ENCODE peak calls at places on chromosomes 16 and 17, in nine cellular contexts. A is A549, M is fibroblast of the aortic adventitia, X is DND-41, D is RWPE1, N is GM06990, Y is H1, B is WTC11, Q is AG09309. U is an unnamed sample.

GRCh38 chr17:78839762-78840529 is 668 bp downstream of the USP36 start:
- DNase-seq in Q (no peak), Y (no peak), B (no peak), N (peak; percentile 70), X (peak; percentile 37), M (peak; percentile 78), D (peak; percentile 53), A (peak; percentile 51), U (no peak)

GRCh38 chr16:27791404-27791719 is 241.4 kb downstream of the KATNIP start:
- DNase-seq in N (no peak), Y (no peak), D (no peak), M (no peak), B (no peak), Q (no peak), A (no peak), X (no peak), U (no peak)

GRCh38 chr17:72826602-72827001 is 265.9 kb downstream of the SLC39A11 start:
- DNase-seq in X (no peak), N (no peak), Q (no peak), D (peak; percentile 50), B (no peak), M (no peak), Y (no peak), A (peak; percentile 35), U (no peak)

GRCh38 chr16:24909856-24910255 is 64.1 kb downstream of the SLC5A11 start:
- DNase-seq in N (no peak), B (no peak), Q (no peak), X (no peak), Y (no peak), M (no peak), A (no peak), D (no peak), U (no peak)

GRCh38 chr17:8121531-8122390 is 2.1 kb downstream of the HES7 start:
- DNase-seq in X (peak; percentile 29), Q (no peak), Y (peak; percentile 90), B (peak; percentile 90), M (peak; percentile 45), D (peak; percentile 56), N (peak; percentile 84), A (peak; percentile 78), U (peak; percentile 60)

GRCh38 chr16:83206426-83206825 is 579.7 kb downstream of the CDH13 start:
- DNase-seq in M (no peak), D (no peak), A (no peak), N (no peak), Q (no peak), Y (no peak), B (no peak), X (no peak), U (no peak)

GRCh38 chr17:76789235-76789788 is 51.4 kb downstream of the MFSD11 start:
- DNase-seq in Y (no peak), Q (no peak), B (no peak), D (no peak), N (no peak), A (no peak), X (no peak), M (no peak), U (no peak)

GRCh38 chr16:56667581-56668571 is at the start of gene MT1G:
- DNase-seq in Y (peak; percentile 70), D (no peak), Q (no peak), A (no peak), M (peak; percentile 14), X (peak; percentile 38), B (peak; percentile 65), N (no peak), U (no peak)

GRCh38 chr17:37483311-37484039 is 6.2 kb upstream of the DUSP14 start:
- DNase-seq in A (no peak), B (no peak), X (no peak), D (no peak), Y (no peak), Q (peak; percentile 76), N (no peak), M (peak; percentile 86), U (no peak)

GRCh38 chr16:12054396-12054795 is 77.9 kb downstream of the SNX29 start:
- DNase-seq in D (no peak), Q (no peak), A (no peak), X (no peak), M (no peak), N (no peak), Y (no peak), B (no peak), U (no peak)

GRCh38 chr16:71440669-71441347 is 1.0 kb downstream of the TLE7 start:
- DNase-seq in X (no peak), B (peak; percentile 77), D (peak; percentile 38), N (no peak), A (no peak), Y (peak; percentile 82), Q (no peak), M (no peak), U (no peak)

DNA sequence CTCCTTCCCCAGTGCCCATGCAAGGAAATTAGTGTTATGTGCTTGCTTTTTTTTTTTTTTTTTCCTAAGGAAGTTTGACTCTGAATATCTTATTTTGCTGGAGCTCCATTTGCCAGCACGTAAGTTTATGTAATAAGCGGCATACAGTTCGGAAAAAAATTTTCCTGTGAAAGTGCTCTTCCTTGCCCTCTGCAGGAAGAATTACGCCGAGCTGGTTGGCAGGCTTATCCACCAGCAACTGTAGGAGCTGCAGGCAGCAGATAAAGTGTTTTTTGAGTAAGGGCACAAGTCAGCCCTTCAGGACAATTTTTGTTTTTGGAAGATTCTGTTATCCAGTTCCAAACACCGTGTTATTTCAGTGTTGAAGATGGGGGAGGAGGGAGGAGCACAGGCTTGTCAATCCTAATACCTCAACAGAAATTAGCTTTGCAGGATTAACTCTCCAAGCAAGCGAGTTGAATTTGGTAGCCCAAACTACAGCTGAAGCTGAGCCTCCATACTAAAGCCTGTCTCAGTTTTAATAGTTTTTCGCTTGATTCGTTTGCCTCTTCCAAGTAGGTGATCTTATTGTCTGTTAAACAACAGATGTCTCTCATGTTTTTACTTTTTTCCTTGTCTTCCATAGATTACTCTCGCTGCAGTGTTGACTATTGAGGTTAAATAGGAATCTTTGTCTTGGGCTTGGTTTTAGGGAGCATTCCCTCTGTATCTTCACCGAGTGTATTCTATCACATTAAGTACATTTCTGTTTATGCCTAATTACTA is 1.1 kb downstream of the SPECC1 start:
- DNase-seq in N (no peak), A (peak; percentile 65), Y (no peak), D (peak; percentile 32), X (no peak), B (peak; percentile 28), Q (peak; percentile 43), M (peak; percentile 70), U (no peak)
- TF ChIP-seq CTCF in N (no peak), A (peak; percentile 63), Y (peak; percentile 45), D (peak; percentile 71), X (no peak), B (no peak), Q (peak; percentile 63), M (peak; percentile 69), U (no peak)

GRCh38 chr17:39939588-39940419 is 12.3 kb downstream of the LRRC3C start:
- DNase-seq in M (peak; percentile 92), B (no peak), Q (peak; percentile 59), Y (no peak), A (peak; percentile 66), N (peak; percentile 63), D (no peak), X (peak; percentile 32), U (no peak)
- TF ChIP-seq CTCF in M (peak; percentile 65), B (no peak), Q (peak; percentile 67), Y (peak; percentile 38), A (peak; percentile 47), N (peak; percentile 53), D (no peak), X (peak; percentile 37), U (no peak)

GRCh38 chr17:55273579-55274370 is 9.0 kb downstream of the HLF start:
- DNase-seq in M (peak; percentile 32), B (no peak), N (no peak), A (no peak), D (peak; percentile 39), Q (no peak), Y (no peak), X (no peak), U (no peak)
- TF ChIP-seq CTCF in M (no peak), B (no peak), N (no peak), A (no peak), D (no peak), Q (no peak), Y (no peak), X (no peak), U (no peak)

DNA sequence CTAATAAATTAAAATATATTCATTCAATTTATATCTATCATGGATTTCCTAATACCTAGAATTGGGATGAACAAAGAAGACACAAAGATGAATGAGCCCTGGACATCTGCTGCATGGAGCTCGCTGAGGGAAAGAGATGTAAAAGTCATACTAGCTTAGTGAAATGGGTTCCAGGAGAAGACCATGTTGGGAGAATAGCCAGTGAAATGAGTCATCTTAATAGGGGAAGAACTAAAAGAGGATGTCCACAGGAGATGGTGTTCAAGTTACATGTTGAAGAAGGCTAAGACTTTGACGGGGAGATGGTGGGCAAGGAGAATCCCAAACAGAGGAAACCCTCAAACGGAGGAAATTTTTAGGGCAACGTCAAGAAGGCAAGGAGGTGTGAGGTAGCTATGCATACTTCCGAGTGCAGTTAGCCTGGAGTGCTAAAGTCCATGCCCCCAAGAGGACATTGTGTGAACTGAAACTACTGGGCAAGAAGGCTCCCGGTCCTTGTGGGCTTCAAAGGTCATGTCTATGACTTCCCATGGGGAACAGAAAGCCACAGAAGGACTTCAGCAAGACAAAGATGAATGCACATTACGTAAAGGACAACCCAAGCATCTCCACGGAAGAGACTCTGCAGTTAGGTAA is 220.5 kb upstream of the CDH11 start:
- DNase-seq in A (no peak), Y (no peak), N (no peak), B (peak; percentile 10), X (no peak), D (no peak), Q (no peak), M (no peak), U (no peak)
- TF ChIP-seq CTCF in A (no peak), Y (peak; percentile 44), N (no peak), B (no peak), X (peak; percentile 17), D (no peak), Q (no peak), M (no peak), U (no peak)

GRCh38 chr17:41865596-41865893 is 322 bp upstream of the KLHL11 start:
- DNase-seq in B (no peak), Y (no peak), X (no peak), D (no peak), M (no peak), Q (no peak), N (no peak), A (no peak), U (no peak)
- TF ChIP-seq CTCF in B (no peak), Y (no peak), X (no peak), D (no peak), M (no peak), Q (no peak), N (no peak), A (no peak), U (no peak)